ENCODE peak calls at places on chromosomes 7 and 10, in five cellular contexts. X is activated T-cell treated with anti-CD3 and anti-CD28 coated beads for 48 hours, G is nephron progenitor cell, O is right cardiac atrium, H is ELF-1. Y is an unnamed sample.

GRCh38 chr10:133308431-133309110 is at the start of the genes TUBGCP2 and ZNF511:
- DNase-seq in X (peak), H (peak), O (peak), G (peak), Y (no peak)

GRCh38 chr10:131810036-131810804 is 90.6 kb upstream of the PPP2R2D start:
- DNase-seq in H (no peak), G (no peak), X (no peak), O (no peak), Y (no peak)

GRCh38 chr7:32846630-32847225 is 44.8 kb downstream of the KBTBD2 start:
- DNase-seq in G (peak), H (peak), O (peak), X (peak), Y (peak)

GRCh38 chr7:140390466-140391190 is 7.7 kb downstream of the SLC37A3 start:
- DNase-seq in H (no peak), G (no peak), O (no peak), X (no peak), Y (no peak)

GRCh38 chr7:1899201-1899600 is 229.1 kb downstream of the ELFN1 start:
- DNase-seq in O (peak), X (no peak), G (no peak), H (no peak), Y (no peak)

GRCh38 chr7:1811850-1812692 is 142.0 kb downstream of the ELFN1 start:
- DNase-seq in H (peak), X (no peak), G (no peak), O (no peak), Y (no peak)

GRCh38 chr10:36393800-36394199 is 731.6 kb upstream of the ANKRD30A start:
- DNase-seq in X (no peak), H (no peak), O (no peak), G (no peak), Y (no peak)

GRCh38 chr7:1957471-1958225 is 275.1 kb downstream of the MAD1L1 start:
- DNase-seq in G (no peak), O (no peak), H (no peak), X (no peak), Y (no peak)

GRCh38 chr10:14184841-14185500 is 145.8 kb downstream of the FRMD4A start:
- DNase-seq in O (no peak), H (peak), G (no peak), X (no peak), Y (no peak)

GRCh38 chr10:124364674-124365073 is 54.0 kb downstream of the OAT start:
- DNase-seq in H (no peak), X (no peak), O (no peak), G (no peak), Y (no peak)

GRCh38 chr10:51667992-51668689 is 31.3 kb downstream of the CSTF2T start:
- DNase-seq in X (no peak), H (no peak), O (no peak), G (no peak), Y (no peak)

GRCh38 chr7:157009170-157009777 is 1.2 kb downstream of the MNX1 start:
- DNase-seq in O (no peak), G (no peak), X (no peak), H (no peak), Y (no peak)

Y was measured in HCT116.